ENCODE peak calls at places on chromosomes 7 and 10, in five cellular contexts. K is CD8-positive, alpha-beta T cell; H is sciatic nerve; U is T-cell; J is activated T-cell treated with anti-CD3 and anti-CD28 coated beads, Interleukin-2, amount 50 U/mL, for 4 hours. G is an unnamed sample.

GRCh38 chr7:1925349-1925748 is 255.3 kb downstream of the ELFN1 start:
- ATAC-seq in K (no peak), H (no peak), U (no peak), J (no peak), G (no peak)

GRCh38 chr10:69744971-69745370 is 56.7 kb upstream of the COL13A1 start:
- ATAC-seq in K (no peak), H (no peak), U (no peak), J (no peak), G (no peak)

GRCh38 chr10:33052915-33053810 is 95.1 kb upstream of the ITGB1 start:
- ATAC-seq in K (no peak), H (no peak), U (no peak), J (no peak), G (no peak)

GRCh38 chr10:72335394-72336258 is 19.1 kb downstream of the DNAJB12 start:
- ATAC-seq in K (peak; percentile 6), H (peak; percentile 52), U (peak; percentile 24), J (peak; percentile 3), G (peak; percentile 54)

GRCh38 chr7:157116762-157117161 is 22.0 kb upstream of the UBE3C start:
- ATAC-seq in K (no peak), H (no peak), U (no peak), J (no peak), G (no peak)

GRCh38 chr7:75963383-75963995 is 30.9 kb downstream of the TMEM120A start:
- ATAC-seq in K (no peak), H (peak; percentile 2), U (no peak), J (no peak), G (no peak)

GRCh38 chr10:71217266-71218045 is 5.1 kb downstream of the UNC5B start:
- ATAC-seq in K (peak; percentile 51), H (peak; percentile 21), U (no peak), J (peak; percentile 28), G (peak; percentile 25)

GRCh38 chr7:106462914-106463482 is 178.2 kb upstream of the NAMPT start:
- ATAC-seq in K (no peak), H (no peak), U (no peak), J (peak; percentile 69), G (no peak)

GRCh38 chr7:490461-491291 is 29.0 kb downstream of the PDGFA start:
- ATAC-seq in K (no peak), H (no peak), U (no peak), J (no peak), G (no peak)

GRCh38 chr7:119439192-119439591 is 833.8 kb upstream of the KCND2 start:
- ATAC-seq in K (no peak), H (no peak), U (no peak), J (no peak), G (no peak)

GRCh38 chr10:4310153-4310552 is 515.9 kb upstream of the AKR1E2 start:
- ATAC-seq in K (no peak), H (no peak), U (no peak), J (no peak), G (no peak)

GRCh38 chr10:7457478-7458316 is 46.9 kb upstream of the SFMBT2 start:
- ATAC-seq in K (no peak), H (peak; percentile 26), U (no peak), J (no peak), G (no peak)

GRCh38 chr10:73262105-73262730 is 9.8 kb upstream of the MRPS16 start:
- ATAC-seq in K (no peak), H (no peak), U (no peak), J (no peak), G (no peak)

GRCh38 chr10:43667317-43667731 is 18.6 kb upstream of the ZNF32 start:
- ATAC-seq in K (no peak), H (peak; percentile 48), U (no peak), J (peak; percentile 41), G (peak; percentile 30)

GRCh38 chr7:44824894-44825526 is 22.9 kb downstream of the H2AZ2 start:
- ATAC-seq in K (peak; percentile 16), H (peak; percentile 27), U (no peak), J (no peak), G (no peak)

GRCh38 chr7:97130417-97131139 is 13.1 kb downstream of the SDHAF3 start:
- ATAC-seq in K (no peak), H (no peak), U (no peak), J (no peak), G (no peak)

GRCh38 chr7:12708314-12708713 is 20.9 kb downstream of the ARL4A start:
- ATAC-seq in K (no peak), H (no peak), U (no peak), J (no peak), G (no peak)

GRCh38 chr10:11335167-11335652 is 276.2 kb downstream of the USP6NL start:
- ATAC-seq in K (no peak), H (no peak), U (peak; percentile 14), J (no peak), G (peak; percentile 38)

GRCh38 chr10:117553171-117553814 is 10.7 kb downstream of the EMX2 start:
- ATAC-seq in K (no peak), H (peak; percentile 54), U (no peak), J (no peak), G (no peak)

GRCh38 chr10:6044060-6044459 is 18.1 kb downstream of the IL2RA start:
- ATAC-seq in K (peak; percentile 44), H (no peak), U (peak; percentile 61), J (no peak), G (no peak)

GRCh38 chr7:99901581-99901980 is 17.7 kb downstream of the TRIM4 start:
- ATAC-seq in K (no peak), H (no peak), U (no peak), J (no peak), G (no peak)

GRCh38 chr7:25012254-25012653 is 32.3 kb upstream of the OSBPL3 start:
- ATAC-seq in K (no peak), H (no peak), U (no peak), J (no peak), G (no peak)

GRCh38 chr7:119964640-119965542 is 308.1 kb upstream of the KCND2 start:
- ATAC-seq in K (no peak), H (no peak), U (no peak), J (no peak), G (no peak)

GRCh38 chr10:50544857-50545429 is 78.8 kb downstream of the SGMS1 start:
- ATAC-seq in K (peak; percentile 54), H (no peak), U (peak; percentile 68), J (no peak), G (no peak)

GRCh38 chr7:51606601-51607154 is 290.1 kb upstream of the COBL start:
- ATAC-seq in K (no peak), H (no peak), U (no peak), J (no peak), G (no peak)

GRCh38 chr7:74002474-74003017 is 25.4 kb upstream of the ELN start:
- ATAC-seq in K (no peak), H (peak; percentile 38), U (peak; percentile 76), J (no peak), G (peak; percentile 39)